ENCODE peak calls at places on chromosome 15, in four cellular contexts. J is SK-N-SH, L is HepG2, K is K562. H is an unnamed sample.

GRCh38 chr15:26294062-26294689 is 431.0 kb upstream of the ATP10A start:
- DNase-seq in K (no peak), J (peak), L (no peak), H (no peak)

GRCh38 chr15:70541511-70541910 is 221.8 kb downstream of the UACA start:
- DNase-seq in L (no peak), K (no peak), J (no peak), H (no peak)

GRCh38 chr15:58222698-58223097 is 84.5 kb downstream of the AQP9 start:
- DNase-seq in L (no peak), J (no peak), K (no peak), H (no peak)

GRCh38 chr15:68389041-68389930 is 42.7 kb downstream of the ITGA11 start:
- DNase-seq in L (no peak), J (no peak), K (no peak), H (no peak)

GRCh38 chr15:87648278-87648677 is 608.3 kb downstream of the NTRK3 start:
- DNase-seq in K (no peak), L (no peak), J (no peak), H (no peak)

GRCh38 chr15:96625251-96625650 is 294.8 kb downstream of the NR2F2 start:
- DNase-seq in K (no peak), J (no peak), L (no peak), H (no peak)

GRCh38 chr15:45747426-45747825 is 112.6 kb downstream of the SQOR start:
- DNase-seq in K (no peak), L (no peak), J (no peak), H (no peak)

GRCh38 chr15:68650901-68651709 is 72.3 kb downstream of the CORO2B start:
- DNase-seq in L (peak), J (peak), K (peak), H (no peak)

GRCh38 chr15:55277116-55277564 is 12.5 kb downstream of the RAB27A start:
- DNase-seq in L (no peak), K (no peak), J (no peak), H (peak)

GRCh38 chr15:59814409-59814808 is 125.3 kb upstream of the BNIP2 start:
- DNase-seq in L (no peak), K (no peak), J (no peak), H (no peak)

GRCh38 chr15:97881568-97881967 is 78.9 kb upstream of the ARRDC4 start:
- DNase-seq in K (no peak), L (no peak), J (no peak), H (no peak)

GRCh38 chr15:51499379-51499976 is 123.1 kb downstream of the DMXL2 start:
- DNase-seq in K (peak), J (peak), L (peak), H (no peak)

GRCh38 chr15:66454143-66454542 is 43.4 kb downstream of the SNAPC5 start:
- DNase-seq in J (no peak), L (peak), K (no peak), H (no peak)

GRCh38 chr15:70833897-70834765 is 19.8 kb downstream of the LARP6 start:
- DNase-seq in L (peak), J (no peak), K (no peak), H (no peak)

GRCh38 chr15:70271422-70272088 is 173.8 kb upstream of the TLE3 start:
- DNase-seq in J (no peak), L (no peak), K (no peak), H (no peak)

GRCh38 chr15:47339800-47340575 is 377.3 kb upstream of the SEMA6D start:
- DNase-seq in K (no peak), L (no peak), J (no peak), H (no peak)

GRCh38 chr15:44719293-44719999 is 8.1 kb downstream of the B2M start:
- DNase-seq in J (no peak), K (no peak), L (peak), H (peak)

GRCh38 chr15:67550522-67550921 is 8.0 kb downstream of the MAP2K5 start:
- DNase-seq in J (no peak), K (peak), L (no peak), H (no peak)

GRCh38 chr15:71971905-71972304 is 146.0 kb downstream of the MYO9A start:
- DNase-seq in L (no peak), J (no peak), K (no peak), H (no peak)

GRCh38 chr15:77866596-77867125 is 210.8 kb downstream of the TBC1D2B start:
- DNase-seq in L (no peak), J (no peak), K (no peak), H (no peak)

GRCh38 chr15:53536479-53537120 is 222.9 kb downstream of the WDR72 start:
- DNase-seq in L (peak), J (no peak), K (no peak), H (no peak)

GRCh38 chr15:80778964-80779657 is at the start of gene CEMIP:
- DNase-seq in J (peak), L (peak), K (peak), H (no peak)

GRCh38 chr15:80777836-80778620 is 1.1 kb upstream of the CEMIP start:
- DNase-seq in L (no peak), J (no peak), K (no peak), H (no peak)

GRCh38 chr15:80779658-80780415 is 667 bp downstream of the CEMIP start:
- DNase-seq in L (peak), K (no peak), J (peak), H (no peak)

GRCh38 chr15:80778621-80778963 is 578 bp upstream of the CEMIP start:
- DNase-seq in L (no peak), J (no peak), K (no peak), H (no peak)

GRCh38 chr15:80780416-80781221 is 1.4 kb downstream of the CEMIP start:
- DNase-seq in J (peak), L (peak), K (peak), H (no peak)
- TF ChIP-seq GABPA in J (peak), L (peak), K (peak), H (no peak)

DNA sequence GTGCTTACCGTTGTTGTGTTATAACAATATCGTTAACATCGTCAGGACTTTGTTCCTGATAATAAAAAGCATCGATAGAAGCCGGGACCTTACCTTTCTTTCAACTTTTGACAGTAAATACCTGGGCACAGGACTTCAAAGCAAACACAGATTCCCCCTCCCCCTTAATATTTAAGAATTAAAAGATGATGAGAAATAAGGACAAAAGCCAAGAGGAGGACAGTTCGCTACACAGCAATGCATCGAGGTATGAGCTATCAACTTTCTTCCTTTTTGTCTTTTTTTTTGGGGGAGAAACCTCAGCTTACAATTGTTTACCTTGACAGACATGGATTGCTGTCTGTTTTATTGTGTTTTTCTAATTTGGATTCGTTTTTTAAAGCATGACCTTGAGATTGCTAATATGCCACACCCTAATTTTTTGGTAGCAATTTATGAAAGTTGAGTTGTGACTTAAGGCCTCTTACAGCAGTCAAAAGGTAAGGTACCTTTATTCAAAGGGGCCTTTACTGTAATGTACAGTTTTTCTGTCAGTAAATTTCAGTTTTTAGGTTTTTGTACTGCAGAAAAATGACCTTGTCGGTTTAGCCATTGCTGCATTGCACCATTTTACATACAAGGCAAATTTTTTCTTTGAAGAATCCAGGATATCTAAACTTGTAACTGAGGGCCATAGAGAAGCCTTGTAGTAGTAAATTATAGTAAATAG is 1.1 kb downstream of the CHD2 start:
- DNase-seq in L (no peak), J (no peak), K (no peak), H (no peak)
- TF ChIP-seq POLR2AphosphoS5 in L (peak), J (no peak), K (no peak), H (peak)

GRCh38 chr15:49154359-49154758 is 1.0 kb downstream of the COPS2 start:
- DNase-seq in L (no peak), J (no peak), K (no peak), H (no peak)
- TF ChIP-seq FOXM1 in L (no peak), J (no peak), K (no peak), H (no peak)

GRCh38 chr15:39018966-39019365 is 454.4 kb upstream of the RASGRP1 start:
- DNase-seq in J (no peak), K (no peak), L (no peak), H (no peak)
- TF ChIP-seq GABPA in J (no peak), K (no peak), L (no peak), H (no peak)

DNA sequence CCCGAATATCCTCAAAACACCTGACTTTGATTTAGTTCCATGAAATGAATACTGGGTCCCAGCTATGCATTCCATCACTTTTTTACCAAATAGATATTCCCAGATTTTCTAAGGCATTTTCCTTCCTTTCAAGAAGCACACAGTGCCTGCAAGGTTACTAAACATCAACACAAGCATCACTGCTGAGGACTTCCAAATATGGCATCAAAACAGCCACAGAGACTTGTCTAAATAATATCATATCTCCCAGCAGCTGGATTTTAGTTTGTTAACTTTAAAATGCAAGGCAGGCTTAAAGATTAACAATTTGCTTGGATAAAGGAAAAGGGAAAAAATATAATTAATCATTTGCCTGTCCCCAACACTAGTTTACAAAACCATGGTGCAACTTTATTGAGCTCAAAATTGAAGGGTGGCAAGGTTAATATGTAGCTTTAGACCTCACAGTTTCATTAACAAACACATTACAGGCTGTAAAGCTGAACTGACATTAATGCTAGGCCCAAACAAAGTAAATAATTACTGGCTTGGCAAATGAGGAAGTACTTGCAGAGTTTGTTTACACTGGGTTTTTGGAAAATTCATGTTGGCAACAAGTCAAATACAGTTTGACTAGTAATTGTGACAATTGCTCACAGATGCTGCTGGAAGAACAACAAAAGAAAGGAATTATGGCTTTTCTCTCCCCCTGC is 401.7 kb upstream of the CDIN1 start:
- DNase-seq in K (no peak), J (no peak), L (no peak), H (no peak)
- TF ChIP-seq POLR2AphosphoS5 in K (no peak), J (no peak), L (no peak), H (no peak)